ENCODE peak calls at places on chromosome 4, in five cellular contexts. One of them, this sample, is unnamed.

GRCh38 chr4:128347930-128348660 is 60.5 kb upstream of the PGRMC2 start:
- DNase-seq in GM12865: no peak
- DNase-seq in GM06990: no peak
- DNase-seq in glutamatergic neuron: no peak
- DNase-seq in psoas muscle: no peak
- DNase-seq in this sample: peak; percentile 73

GRCh38 chr4:16100833-16101232 is 17.0 kb upstream of the PROM1 start:
- DNase-seq in GM12865: no peak
- DNase-seq in psoas muscle: no peak
- DNase-seq in glutamatergic neuron: no peak
- DNase-seq in GM06990: no peak
- DNase-seq in this sample: no peak

GRCh38 chr4:102420563-102421221 is 75.4 kb upstream of the SLC39A8 start:
- DNase-seq in GM12865: no peak
- DNase-seq in GM06990: no peak
- DNase-seq in psoas muscle: no peak
- DNase-seq in glutamatergic neuron: no peak
- DNase-seq in this sample: peak; percentile 52

GRCh38 chr4:115110191-115111166 is 2.9 kb downstream of the NDST4 start:
- DNase-seq in GM06990: no peak
- DNase-seq in psoas muscle: no peak
- DNase-seq in glutamatergic neuron: no peak
- DNase-seq in GM12865: no peak
- DNase-seq in this sample: no peak

GRCh38 chr4:26223160-26223559 is 97.7 kb upstream of the RBPJ start:
- DNase-seq in GM12865: no peak
- DNase-seq in GM06990: no peak
- DNase-seq in psoas muscle: no peak
- DNase-seq in glutamatergic neuron: no peak
- DNase-seq in this sample: peak; percentile 39

GRCh38 chr4:89563431-89563830 is 255.8 kb upstream of the GPRIN3 start:
- DNase-seq in GM06990: no peak
- DNase-seq in glutamatergic neuron: no peak
- DNase-seq in psoas muscle: no peak
- DNase-seq in GM12865: no peak
- DNase-seq in this sample: no peak

GRCh38 chr4:77930876-77931275 is 68.2 kb downstream of the MRPL1 start:
- DNase-seq in glutamatergic neuron: no peak
- DNase-seq in psoas muscle: no peak
- DNase-seq in GM06990: no peak
- DNase-seq in GM12865: no peak
- DNase-seq in this sample: no peak

GRCh38 chr4:142900622-142901021 is 54.5 kb upstream of the INPP4B start:
- DNase-seq in GM06990: no peak
- DNase-seq in psoas muscle: no peak
- DNase-seq in glutamatergic neuron: no peak
- DNase-seq in GM12865: no peak
- DNase-seq in this sample: no peak

GRCh38 chr4:180426938-180427337 is 1816.3 kb upstream of the TENM3 start:
- DNase-seq in GM12865: no peak
- DNase-seq in glutamatergic neuron: no peak
- DNase-seq in psoas muscle: no peak
- DNase-seq in GM06990: no peak
- DNase-seq in this sample: no peak

GRCh38 chr4:11426003-11426402 is 2.7 kb downstream of the HS3ST1 start:
- DNase-seq in GM06990: no peak
- DNase-seq in GM12865: no peak
- DNase-seq in psoas muscle: no peak
- DNase-seq in glutamatergic neuron: no peak
- DNase-seq in this sample: no peak

DNA sequence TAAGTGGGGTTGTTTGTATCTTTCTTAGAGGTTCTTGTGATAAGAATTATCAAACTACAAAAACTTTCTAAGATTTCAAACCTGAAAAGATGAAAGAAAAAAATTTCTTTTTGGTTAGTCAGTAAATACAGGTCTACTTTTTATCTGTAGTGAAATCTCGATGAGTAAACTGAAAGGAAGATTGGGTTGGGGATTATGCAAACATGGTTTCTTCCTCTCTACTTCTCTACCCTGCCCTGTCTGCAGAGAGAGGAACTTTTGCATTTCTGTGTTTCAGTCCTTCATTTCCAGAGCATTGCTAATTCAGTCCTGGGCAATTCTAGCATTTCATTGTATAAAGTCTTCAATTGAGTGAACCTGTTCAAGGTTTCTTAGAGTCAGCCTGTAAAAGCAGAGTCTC is 51.6 kb upstream of the IL2 start:
- DNase-seq in GM06990: no peak
- DNase-seq in GM12865: peak; percentile 12
- DNase-seq in psoas muscle: no peak
- DNase-seq in glutamatergic neuron: no peak
- DNase-seq in this sample: no peak
- TF ChIP-seq CTCF in GM06990: no peak
- TF ChIP-seq CTCF in GM12865: no peak
- TF ChIP-seq CTCF in psoas muscle: no peak
- TF ChIP-seq CTCF in glutamatergic neuron: no peak
- TF ChIP-seq CTCF in this sample: no peak

DNA sequence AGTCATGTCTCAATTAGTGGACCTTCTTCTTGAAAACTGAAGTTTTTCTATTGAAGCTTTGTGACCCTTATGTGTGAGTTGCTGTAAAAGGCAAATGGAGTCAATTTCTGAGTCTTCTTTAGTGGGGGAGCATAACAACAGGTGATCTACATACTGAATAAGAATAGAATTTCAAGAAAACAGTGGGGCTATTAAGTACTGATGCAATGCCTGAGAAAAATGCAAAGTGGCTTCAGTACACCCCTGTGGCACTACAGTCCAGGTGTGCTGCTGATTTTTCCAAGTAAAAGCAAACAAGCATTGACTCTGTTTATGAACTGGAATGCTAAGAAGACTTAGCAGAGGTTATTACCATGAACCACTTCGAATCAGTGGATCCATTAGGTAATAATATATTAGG is 328.0 kb upstream of the PABPC4L start:
- DNase-seq in glutamatergic neuron: no peak
- DNase-seq in GM06990: no peak
- DNase-seq in GM12865: no peak
- DNase-seq in psoas muscle: no peak
- DNase-seq in this sample: no peak
- TF ChIP-seq CTCF in glutamatergic neuron: no peak
- TF ChIP-seq CTCF in GM06990: no peak
- TF ChIP-seq CTCF in GM12865: no peak
- TF ChIP-seq CTCF in psoas muscle: no peak
- TF ChIP-seq CTCF in this sample: no peak

GRCh38 chr4:186936496-186937375 is 213.1 kb upstream of the FAT1 start:
- DNase-seq in GM12865: no peak
- DNase-seq in glutamatergic neuron: no peak
- DNase-seq in psoas muscle: no peak
- DNase-seq in GM06990: no peak
- DNase-seq in this sample: peak; percentile 89
- TF ChIP-seq CTCF in GM12865: no peak
- TF ChIP-seq CTCF in glutamatergic neuron: no peak
- TF ChIP-seq CTCF in psoas muscle: no peak
- TF ChIP-seq CTCF in GM06990: no peak
- TF ChIP-seq CTCF in this sample: peak; percentile 45

DNA sequence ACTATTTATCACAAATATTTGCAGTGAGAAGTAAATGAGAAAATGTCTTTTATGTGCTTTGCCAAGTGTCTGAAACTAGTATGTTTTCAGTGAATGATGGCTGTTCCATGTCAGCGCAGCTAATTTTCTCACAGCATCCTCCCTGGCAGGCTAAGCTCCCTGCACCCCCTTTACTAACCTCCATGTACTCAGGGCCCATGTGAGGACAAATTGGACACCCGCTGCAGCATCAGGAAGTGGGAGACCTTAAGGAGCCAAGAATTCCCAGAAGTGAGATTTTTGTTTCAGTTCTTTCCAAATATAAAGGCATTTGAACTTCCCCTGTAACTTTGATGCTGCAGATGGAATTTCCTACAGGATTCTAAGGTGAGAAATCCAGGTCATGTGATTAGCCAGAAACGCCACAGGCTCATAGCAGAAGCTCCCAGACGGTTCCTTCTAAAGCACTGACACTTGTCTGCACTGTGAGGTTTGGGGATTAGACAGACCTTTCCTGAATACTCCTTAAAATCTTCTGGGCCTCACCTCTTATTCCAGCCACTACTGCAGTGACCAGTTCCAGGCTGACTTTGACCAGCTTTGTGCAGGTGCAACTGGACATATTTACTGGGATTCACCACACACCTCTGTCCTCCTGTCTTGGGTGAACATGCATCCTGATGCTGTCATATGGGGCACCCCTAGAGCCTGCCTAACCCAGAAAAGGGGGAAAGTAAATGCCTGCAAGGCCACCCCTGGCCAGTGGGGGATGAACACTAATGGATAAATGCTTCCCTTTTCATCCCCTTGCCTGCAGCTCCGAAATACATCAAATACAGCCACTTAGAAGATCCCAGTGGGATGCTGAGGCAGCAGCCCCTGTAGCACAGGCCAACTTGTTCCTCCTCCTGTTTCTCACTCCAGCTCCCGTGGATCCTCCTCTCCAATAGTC is 45.9 kb downstream of the LGI2 start:
- DNase-seq in GM12865: no peak
- DNase-seq in GM06990: no peak
- DNase-seq in psoas muscle: no peak
- DNase-seq in glutamatergic neuron: peak; percentile 19
- DNase-seq in this sample: no peak
- TF ChIP-seq CTCF in GM12865: peak; percentile 1
- TF ChIP-seq CTCF in GM06990: no peak
- TF ChIP-seq CTCF in psoas muscle: no peak
- TF ChIP-seq CTCF in glutamatergic neuron: peak; percentile 45
- TF ChIP-seq CTCF in this sample: no peak

GRCh38 chr4:155931634-155932033 is 22.0 kb downstream of the CTSO start:
- DNase-seq in GM06990: no peak
- DNase-seq in glutamatergic neuron: no peak
- DNase-seq in GM12865: no peak
- DNase-seq in psoas muscle: no peak
- DNase-seq in this sample: no peak
- TF ChIP-seq CTCF in GM06990: no peak
- TF ChIP-seq CTCF in glutamatergic neuron: no peak
- TF ChIP-seq CTCF in GM12865: no peak
- TF ChIP-seq CTCF in psoas muscle: no peak
- TF ChIP-seq CTCF in this sample: no peak

DNA sequence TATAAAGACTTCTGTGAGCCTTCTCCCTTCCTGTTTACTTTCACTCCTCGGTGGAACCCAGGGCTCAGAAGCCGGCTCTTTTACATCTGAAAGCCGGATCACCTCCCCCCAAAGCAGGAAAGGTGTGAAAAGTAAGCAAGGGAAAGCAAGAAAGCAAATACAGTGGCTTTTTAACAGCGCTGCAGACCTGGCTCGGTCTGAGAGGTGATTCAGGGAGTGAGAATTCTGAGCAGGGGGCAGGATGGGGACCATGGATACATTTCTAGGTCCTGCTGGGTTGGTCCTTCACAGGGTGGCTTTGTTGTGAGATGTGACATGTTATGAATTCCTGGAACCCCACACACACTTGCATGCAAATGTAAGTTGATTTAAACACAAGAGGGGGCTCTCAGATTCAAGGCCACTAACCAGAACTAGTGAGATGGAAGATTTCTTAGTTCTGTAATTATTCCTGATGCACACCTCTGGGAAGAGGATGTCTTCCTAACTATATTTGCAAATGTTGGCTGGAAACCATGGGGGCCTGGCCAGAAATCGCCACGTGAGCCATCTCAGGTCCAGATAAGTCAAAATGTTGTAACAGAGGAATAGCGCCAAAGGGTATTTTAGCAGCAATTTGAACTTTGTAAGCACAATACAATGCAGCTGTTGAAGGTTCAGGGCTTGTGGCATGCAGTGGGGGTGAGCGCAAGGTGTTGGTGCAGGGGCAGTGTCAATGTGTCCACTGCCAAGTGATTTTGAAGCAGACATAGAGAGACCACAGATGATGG is 670.1 kb upstream of the LCORL start:
- DNase-seq in psoas muscle: no peak
- DNase-seq in GM06990: no peak
- DNase-seq in GM12865: peak; percentile 7
- DNase-seq in glutamatergic neuron: no peak
- DNase-seq in this sample: no peak
- TF ChIP-seq CTCF in psoas muscle: no peak
- TF ChIP-seq CTCF in GM06990: no peak
- TF ChIP-seq CTCF in GM12865: no peak
- TF ChIP-seq CTCF in glutamatergic neuron: no peak
- TF ChIP-seq CTCF in this sample: no peak

GRCh38 chr4:82601242-82602015 is 39.6 kb upstream of the TMEM150C start:
- DNase-seq in GM12865: no peak
- DNase-seq in glutamatergic neuron: no peak
- DNase-seq in psoas muscle: no peak
- DNase-seq in GM06990: no peak
- DNase-seq in this sample: peak; percentile 10

GRCh38 chr4:82604522-82604921 is 42.7 kb upstream of the TMEM150C start:
- DNase-seq in GM06990: no peak
- DNase-seq in GM12865: no peak
- DNase-seq in psoas muscle: no peak
- DNase-seq in glutamatergic neuron: no peak
- DNase-seq in this sample: no peak

GRCh38 chr4:82594466-82594865 is 32.7 kb upstream of the TMEM150C start:
- DNase-seq in GM06990: no peak
- DNase-seq in psoas muscle: no peak
- DNase-seq in glutamatergic neuron: no peak
- DNase-seq in GM12865: no peak
- DNase-seq in this sample: peak; percentile 13

GRCh38 chr4:82593416-82593815 is 31.6 kb upstream of the TMEM150C start:
- DNase-seq in GM12865: no peak
- DNase-seq in GM06990: no peak
- DNase-seq in psoas muscle: no peak
- DNase-seq in glutamatergic neuron: no peak
- DNase-seq in this sample: no peak

DNA sequence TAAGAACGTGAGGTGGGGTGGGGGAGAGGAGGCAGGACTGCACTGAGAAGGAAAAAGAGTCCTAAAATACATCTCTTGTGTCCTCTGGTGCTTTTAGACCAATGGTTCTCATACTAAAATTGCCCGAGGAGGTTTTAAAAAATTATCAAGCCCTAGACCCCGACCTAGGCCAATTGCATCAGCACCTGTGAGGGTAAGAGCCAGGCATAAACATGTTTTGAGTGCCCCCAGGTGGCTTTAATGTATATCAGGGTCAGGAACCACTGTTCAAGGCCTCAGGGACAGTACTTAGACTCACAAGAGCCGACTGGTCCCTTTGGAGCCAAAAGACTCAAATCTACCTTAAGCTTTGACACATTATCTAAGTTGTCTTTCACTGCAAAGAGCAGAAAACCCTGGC is 37.5 kb upstream of the TMEM150C start:
- DNase-seq in GM06990: no peak
- DNase-seq in GM12865: peak; percentile 13
- DNase-seq in psoas muscle: no peak
- DNase-seq in glutamatergic neuron: no peak
- DNase-seq in this sample: no peak
- TF ChIP-seq CTCF in GM06990: no peak
- TF ChIP-seq CTCF in GM12865: no peak
- TF ChIP-seq CTCF in psoas muscle: no peak
- TF ChIP-seq CTCF in glutamatergic neuron: no peak
- TF ChIP-seq CTCF in this sample: no peak

DNA sequence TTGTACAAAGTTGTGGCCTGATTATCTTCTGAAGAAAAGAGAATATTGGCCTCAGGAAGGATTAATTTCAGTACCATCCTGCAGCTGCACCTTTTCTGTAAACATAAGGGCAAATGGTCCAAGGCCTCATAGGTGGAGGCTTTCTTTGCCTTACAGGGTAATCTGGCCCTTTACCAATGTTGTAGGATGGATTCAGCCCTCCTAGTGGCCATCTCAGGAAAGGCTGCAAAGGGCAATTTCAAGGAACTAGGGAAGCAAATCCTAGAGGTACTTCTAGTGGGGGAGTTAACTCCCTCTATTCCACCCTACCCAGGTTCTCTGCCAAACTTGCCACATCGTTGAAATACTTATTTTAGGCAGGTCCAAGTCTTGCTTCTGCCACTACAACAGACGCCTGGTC is 57.6 kb downstream of the UGT2B11 start:
- DNase-seq in GM06990: no peak
- DNase-seq in glutamatergic neuron: peak; percentile 21
- DNase-seq in psoas muscle: no peak
- DNase-seq in GM12865: no peak
- DNase-seq in this sample: no peak
- TF ChIP-seq CTCF in GM06990: peak; percentile 40
- TF ChIP-seq CTCF in glutamatergic neuron: peak; percentile 40
- TF ChIP-seq CTCF in psoas muscle: no peak
- TF ChIP-seq CTCF in GM12865: peak; percentile 13
- TF ChIP-seq CTCF in this sample: no peak